ENCODE peak calls at places on chromosomes 3 and 15, in eight cellular contexts. One of them, this sample, is unnamed.

GRCh38 chr3:5205165-5205941 is 17.8 kb downstream of the EDEM1 start:
- DNase-seq in GM12892: no peak
- DNase-seq in spleen: no peak
- DNase-seq in GM23338: no peak
- DNase-seq in sigmoid colon: no peak
- DNase-seq in SK-N-SH: no peak
- DNase-seq in HCT116: no peak
- DNase-seq in GM12891: no peak
- DNase-seq in this sample: no peak

GRCh38 chr3:39193391-39193790 is 996 bp upstream of the XIRP1 start:
- DNase-seq in GM12892: no peak
- DNase-seq in spleen: no peak
- DNase-seq in GM23338: no peak
- DNase-seq in sigmoid colon: no peak
- DNase-seq in SK-N-SH: no peak
- DNase-seq in HCT116: no peak
- DNase-seq in GM12891: no peak
- DNase-seq in this sample: no peak

GRCh38 chr3:4825572-4826236 is 153.5 kb upstream of the BHLHE40 start:
- DNase-seq in GM12892: no peak
- DNase-seq in spleen: no peak
- DNase-seq in GM23338: no peak
- DNase-seq in sigmoid colon: no peak
- DNase-seq in SK-N-SH: no peak
- DNase-seq in HCT116: no peak
- DNase-seq in GM12891: no peak
- DNase-seq in this sample: no peak

GRCh38 chr3:113409676-113410075 is 31.6 kb downstream of the CFAP44 start:
- DNase-seq in GM12892: no peak
- DNase-seq in spleen: no peak
- DNase-seq in GM23338: no peak
- DNase-seq in sigmoid colon: no peak
- DNase-seq in SK-N-SH: no peak
- DNase-seq in HCT116: no peak
- DNase-seq in GM12891: no peak
- DNase-seq in this sample: no peak

GRCh38 chr3:159229161-159229560 is 427.3 kb downstream of the MFSD1 start:
- DNase-seq in GM12892: no peak
- DNase-seq in spleen: no peak
- DNase-seq in GM23338: peak; percentile 6
- DNase-seq in sigmoid colon: no peak
- DNase-seq in SK-N-SH: no peak
- DNase-seq in HCT116: no peak
- DNase-seq in GM12891: no peak
- DNase-seq in this sample: no peak

GRCh38 chr3:183098538-183099025 is 714 bp downstream of the MCCC1 start:
- DNase-seq in GM12892: no peak
- DNase-seq in spleen: no peak
- DNase-seq in GM23338: no peak
- DNase-seq in sigmoid colon: no peak
- DNase-seq in SK-N-SH: no peak
- DNase-seq in HCT116: no peak
- DNase-seq in GM12891: no peak
- DNase-seq in this sample: no peak

GRCh38 chr3:54164192-54164975 is 42.0 kb downstream of the CACNA2D3 start:
- DNase-seq in GM12892: no peak
- DNase-seq in spleen: no peak
- DNase-seq in GM23338: no peak
- DNase-seq in sigmoid colon: no peak
- DNase-seq in SK-N-SH: no peak
- DNase-seq in HCT116: no peak
- DNase-seq in GM12891: no peak
- DNase-seq in this sample: no peak

GRCh38 chr3:172257638-172258400 is 190.4 kb downstream of the GHSR start:
- DNase-seq in GM12892: no peak
- DNase-seq in spleen: no peak
- DNase-seq in GM23338: no peak
- DNase-seq in sigmoid colon: no peak
- DNase-seq in SK-N-SH: no peak
- DNase-seq in HCT116: no peak
- DNase-seq in GM12891: no peak
- DNase-seq in this sample: no peak

GRCh38 chr15:60370804-60371700 is 26.7 kb downstream of the ANXA2 start:
- DNase-seq in GM12892: no peak
- DNase-seq in spleen: no peak
- DNase-seq in GM23338: no peak
- DNase-seq in sigmoid colon: peak; percentile 91
- DNase-seq in SK-N-SH: no peak
- DNase-seq in HCT116: peak; percentile 97
- DNase-seq in GM12891: no peak
- DNase-seq in this sample: peak; percentile 88

GRCh38 chr3:186053954-186054353 is 54.9 kb downstream of the ETV5 start:
- DNase-seq in GM12892: no peak
- DNase-seq in spleen: peak; percentile 44
- DNase-seq in GM23338: peak; percentile 23
- DNase-seq in sigmoid colon: no peak
- DNase-seq in SK-N-SH: no peak
- DNase-seq in HCT116: no peak
- DNase-seq in GM12891: no peak
- DNase-seq in this sample: no peak

GRCh38 chr3:112858410-112859069 is 11.9 kb upstream of the CD200R1L start:
- DNase-seq in GM12892: no peak
- DNase-seq in spleen: no peak
- DNase-seq in GM23338: no peak
- DNase-seq in sigmoid colon: no peak
- DNase-seq in SK-N-SH: no peak
- DNase-seq in HCT116: no peak
- DNase-seq in GM12891: no peak
- DNase-seq in this sample: no peak

GRCh38 chr3:56303508-56303907 is 164.8 kb downstream of the ERC2 start:
- DNase-seq in GM12892: no peak
- DNase-seq in spleen: no peak
- DNase-seq in GM23338: peak; percentile 92
- DNase-seq in sigmoid colon: no peak
- DNase-seq in SK-N-SH: peak; percentile 54
- DNase-seq in HCT116: peak; percentile 15
- DNase-seq in GM12891: peak; percentile 12
- DNase-seq in this sample: no peak

GRCh38 chr3:160968731-160969130 is 136.4 kb downstream of the B3GALNT1 start:
- DNase-seq in GM12892: no peak
- DNase-seq in spleen: no peak
- DNase-seq in GM23338: peak; percentile 9
- DNase-seq in sigmoid colon: no peak
- DNase-seq in SK-N-SH: no peak
- DNase-seq in HCT116: no peak
- DNase-seq in GM12891: no peak
- DNase-seq in this sample: no peak

GRCh38 chr3:139518296-139518695 is 21.2 kb downstream of the RBP1 start:
- DNase-seq in GM12892: no peak
- DNase-seq in spleen: no peak
- DNase-seq in GM23338: no peak
- DNase-seq in sigmoid colon: no peak
- DNase-seq in SK-N-SH: no peak
- DNase-seq in HCT116: no peak
- DNase-seq in GM12891: no peak
- DNase-seq in this sample: peak; percentile 41

GRCh38 chr15:74783072-74783807 is 1.4 kb downstream of the CSK start:
- DNase-seq in GM12892: no peak
- DNase-seq in spleen: peak; percentile 90
- DNase-seq in GM23338: no peak
- DNase-seq in sigmoid colon: no peak
- DNase-seq in SK-N-SH: peak; percentile 59
- DNase-seq in HCT116: no peak
- DNase-seq in GM12891: no peak
- DNase-seq in this sample: no peak

GRCh38 chr15:88440021-88440420 is 27.2 kb downstream of the MRPL46 start:
- DNase-seq in GM12892: no peak
- DNase-seq in spleen: no peak
- DNase-seq in GM23338: no peak
- DNase-seq in sigmoid colon: no peak
- DNase-seq in SK-N-SH: no peak
- DNase-seq in HCT116: no peak
- DNase-seq in GM12891: no peak
- DNase-seq in this sample: no peak

GRCh38 chr15:83310521-83311456 is 26.3 kb upstream of the BNC1 start:
- DNase-seq in GM12892: no peak
- DNase-seq in spleen: no peak
- DNase-seq in GM23338: peak; percentile 74
- DNase-seq in sigmoid colon: no peak
- DNase-seq in SK-N-SH: no peak
- DNase-seq in HCT116: no peak
- DNase-seq in GM12891: no peak
- DNase-seq in this sample: no peak

GRCh38 chr15:100017140-100017539 is 283.9 kb upstream of the LYSMD4 start:
- DNase-seq in GM12892: no peak
- DNase-seq in spleen: no peak
- DNase-seq in GM23338: no peak
- DNase-seq in sigmoid colon: no peak
- DNase-seq in SK-N-SH: no peak
- DNase-seq in HCT116: no peak
- DNase-seq in GM12891: no peak
- DNase-seq in this sample: no peak

DNA sequence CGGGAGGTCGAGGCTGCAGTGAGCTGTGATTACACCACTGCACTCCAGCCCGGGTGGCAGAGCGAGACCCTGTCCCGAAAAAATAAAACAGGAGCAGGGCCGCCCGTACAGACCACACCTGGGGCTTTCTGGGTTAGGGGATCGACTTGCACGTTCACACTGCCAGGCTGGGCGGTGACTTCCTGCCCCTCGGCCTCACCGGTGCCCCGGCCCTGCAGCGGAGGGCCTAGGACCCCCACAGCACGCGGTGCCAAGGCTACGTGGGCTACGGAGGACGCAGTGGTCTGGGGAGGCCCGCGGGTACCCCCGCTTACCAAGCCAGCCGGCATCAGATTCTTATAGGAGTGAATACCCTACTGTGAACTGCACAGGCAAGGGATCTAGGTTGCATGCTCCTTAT is 11.6 kb upstream of the TTC14 start:
- DNase-seq in GM12892: no peak
- DNase-seq in spleen: peak; percentile 69
- DNase-seq in GM23338: no peak
- DNase-seq in sigmoid colon: no peak
- DNase-seq in SK-N-SH: no peak
- DNase-seq in HCT116: no peak
- DNase-seq in GM12891: no peak
- DNase-seq in this sample: no peak
- TF ChIP-seq POLR2AphosphoS5 in GM12892: no peak
- TF ChIP-seq POLR2AphosphoS5 in spleen: no peak
- TF ChIP-seq POLR2AphosphoS5 in GM23338: no peak
- TF ChIP-seq POLR2AphosphoS5 in sigmoid colon: no peak
- TF ChIP-seq POLR2AphosphoS5 in SK-N-SH: no peak
- TF ChIP-seq POLR2AphosphoS5 in HCT116: no peak
- TF ChIP-seq POLR2AphosphoS5 in GM12891: no peak
- TF ChIP-seq POLR2AphosphoS5 in this sample: no peak

GRCh38 chr15:70855764-70856163 is 1.8 kb upstream of the LARP6 start:
- DNase-seq in GM12892: no peak
- DNase-seq in spleen: no peak
- DNase-seq in GM23338: no peak
- DNase-seq in sigmoid colon: no peak
- DNase-seq in SK-N-SH: no peak
- DNase-seq in HCT116: no peak
- DNase-seq in GM12891: peak; percentile 26
- DNase-seq in this sample: no peak

GRCh38 chr15:70854669-70854976 is 666 bp upstream of the LARP6 start:
- DNase-seq in GM12892: no peak
- DNase-seq in spleen: no peak
- DNase-seq in GM23338: peak; percentile 26
- DNase-seq in sigmoid colon: no peak
- DNase-seq in SK-N-SH: no peak
- DNase-seq in HCT116: no peak
- DNase-seq in GM12891: no peak
- DNase-seq in this sample: no peak

GRCh38 chr15:70856177-70856883 is 2.4 kb upstream of the LARP6 start:
- DNase-seq in GM12892: no peak
- DNase-seq in spleen: no peak
- DNase-seq in GM23338: no peak
- DNase-seq in sigmoid colon: no peak
- DNase-seq in SK-N-SH: no peak
- DNase-seq in HCT116: no peak
- DNase-seq in GM12891: no peak
- DNase-seq in this sample: no peak

GRCh38 chr15:70857547-70858265 is 3.7 kb upstream of the LARP6 start:
- DNase-seq in GM12892: no peak
- DNase-seq in spleen: no peak
- DNase-seq in GM23338: no peak
- DNase-seq in sigmoid colon: no peak
- DNase-seq in SK-N-SH: no peak
- DNase-seq in HCT116: no peak
- DNase-seq in GM12891: no peak
- DNase-seq in this sample: no peak

DNA sequence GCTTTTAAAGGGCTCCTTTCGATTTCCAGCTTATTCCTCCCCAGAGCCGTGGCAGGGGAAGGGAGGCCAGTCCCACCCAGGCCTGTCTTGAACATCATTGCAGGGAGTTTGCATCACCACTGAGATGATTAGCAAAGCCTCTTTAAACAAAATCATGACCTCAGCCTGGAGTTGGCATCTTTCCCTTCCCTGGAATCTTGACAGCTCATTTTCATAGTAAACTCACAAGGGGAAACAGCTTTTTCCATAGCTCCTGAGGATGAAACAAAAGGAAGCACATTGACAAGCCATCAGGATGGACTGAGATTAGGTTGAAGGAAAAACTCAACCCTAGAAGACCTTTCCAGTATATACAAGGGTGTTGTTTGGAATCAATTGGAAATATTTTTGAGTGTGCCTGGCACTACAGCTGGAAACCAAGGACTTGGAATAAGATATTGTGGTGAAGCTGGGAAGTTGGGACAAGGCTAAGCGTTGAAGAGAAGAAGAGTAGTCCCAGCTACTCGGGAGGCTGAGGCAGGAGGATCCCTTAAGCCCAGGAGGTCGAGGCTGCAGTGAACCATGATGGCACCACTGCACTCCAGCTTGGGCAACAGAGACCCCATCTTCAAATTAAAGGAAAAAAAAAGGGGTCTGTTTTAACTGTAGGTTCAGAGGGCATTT is 3.1 kb upstream of the LARP6 start:
- DNase-seq in GM12892: no peak
- DNase-seq in spleen: no peak
- DNase-seq in GM23338: no peak
- DNase-seq in sigmoid colon: peak; percentile 91
- DNase-seq in SK-N-SH: no peak
- DNase-seq in HCT116: peak; percentile 59
- DNase-seq in GM12891: no peak
- DNase-seq in this sample: no peak
- TF ChIP-seq POLR2AphosphoS5 in GM12892: no peak
- TF ChIP-seq POLR2AphosphoS5 in spleen: no peak
- TF ChIP-seq POLR2AphosphoS5 in GM23338: no peak
- TF ChIP-seq POLR2AphosphoS5 in sigmoid colon: no peak
- TF ChIP-seq POLR2AphosphoS5 in SK-N-SH: peak; percentile 59
- TF ChIP-seq POLR2AphosphoS5 in HCT116: no peak
- TF ChIP-seq POLR2AphosphoS5 in GM12891: no peak
- TF ChIP-seq POLR2AphosphoS5 in this sample: peak; percentile 88

GRCh38 chr3:13549513-13550256 is 760 bp downstream of the FBLN2 start:
- DNase-seq in GM12892: no peak
- DNase-seq in spleen: peak; percentile 82
- DNase-seq in GM23338: no peak
- DNase-seq in sigmoid colon: no peak
- DNase-seq in SK-N-SH: peak; percentile 51
- DNase-seq in HCT116: no peak
- DNase-seq in GM12891: no peak
- DNase-seq in this sample: no peak
- TF ChIP-seq POLR2AphosphoS5 in GM12892: no peak
- TF ChIP-seq POLR2AphosphoS5 in spleen: no peak
- TF ChIP-seq POLR2AphosphoS5 in GM23338: no peak
- TF ChIP-seq POLR2AphosphoS5 in sigmoid colon: no peak
- TF ChIP-seq POLR2AphosphoS5 in SK-N-SH: no peak
- TF ChIP-seq POLR2AphosphoS5 in HCT116: no peak
- TF ChIP-seq POLR2AphosphoS5 in GM12891: no peak
- TF ChIP-seq POLR2AphosphoS5 in this sample: no peak

GRCh38 chr3:50303038-50303815 is at the start of gene HYAL1:
- DNase-seq in GM12892: no peak
- DNase-seq in spleen: peak; percentile 91
- DNase-seq in GM23338: peak; percentile 89
- DNase-seq in sigmoid colon: peak; percentile 83
- DNase-seq in SK-N-SH: peak; percentile 70
- DNase-seq in HCT116: peak; percentile 61
- DNase-seq in GM12891: no peak
- DNase-seq in this sample: no peak
- TF ChIP-seq POLR2AphosphoS5 in GM12892: no peak
- TF ChIP-seq POLR2AphosphoS5 in spleen: peak; percentile 86
- TF ChIP-seq POLR2AphosphoS5 in GM23338: peak; percentile 59
- TF ChIP-seq POLR2AphosphoS5 in sigmoid colon: no peak
- TF ChIP-seq POLR2AphosphoS5 in SK-N-SH: no peak
- TF ChIP-seq POLR2AphosphoS5 in HCT116: peak; percentile 83
- TF ChIP-seq POLR2AphosphoS5 in GM12891: no peak
- TF ChIP-seq POLR2AphosphoS5 in this sample: no peak